ENCODE peak calls at places on chromosomes 6 and 20, in ten cellular contexts. Z is upper lobe of left lung, F is GM12878, I is IMR-90, S is A549, W is HCT116, X is right lobe of liver, H is HepG2, E is gastrocnemius medialis, K is heart left ventricle. O is an unnamed sample.

GRCh38 chr6:125205931-125206330 is 52.4 kb downstream of the TPD52L1 start:
- ATAC-seq in Z (no peak), F (no peak), I (no peak), S (no peak), W (no peak), X (no peak), H (no peak), E (peak; percentile 80), K (peak; percentile 75), O (no peak)

GRCh38 chr6:154210678-154211077 is 145.9 kb downstream of the IPCEF1 start:
- ATAC-seq in Z (no peak), F (no peak), I (no peak), S (no peak), W (no peak), X (no peak), H (no peak), E (no peak), K (no peak), O (no peak)

GRCh38 chr6:149363154-149363553 is 36.9 kb upstream of the SUMO4 start:
- ATAC-seq in Z (no peak), F (no peak), I (no peak), S (no peak), W (peak; percentile 84), X (no peak), H (no peak), E (no peak), K (no peak), O (no peak)

GRCh38 chr20:36214684-36215256 is 21.5 kb upstream of the AAR2 start:
- ATAC-seq in Z (no peak), F (peak; percentile 85), I (peak; percentile 81), S (peak; percentile 48), W (peak; percentile 70), X (peak; percentile 47), H (peak; percentile 63), E (peak; percentile 39), K (peak; percentile 63), O (no peak)

GRCh38 chr6:127191716-127192115 is 73.2 kb downstream of the RSPO3 start:
- ATAC-seq in Z (no peak), F (no peak), I (peak; percentile 51), S (no peak), W (no peak), X (no peak), H (no peak), E (peak; percentile 95), K (peak; percentile 92), O (no peak)

GRCh38 chr6:36455486-36456027 is 12.8 kb downstream of the KCTD20 start:
- ATAC-seq in Z (no peak), F (no peak), I (no peak), S (no peak), W (no peak), X (no peak), H (no peak), E (no peak), K (no peak), O (no peak)

GRCh38 chr6:90271831-90272230 is 24.8 kb downstream of the BACH2 start:
- ATAC-seq in Z (no peak), F (no peak), I (no peak), S (no peak), W (no peak), X (no peak), H (no peak), E (no peak), K (no peak), O (no peak)

GRCh38 chr6:5059036-5059896 is 25.9 kb upstream of the PPP1R3G start:
- ATAC-seq in Z (no peak), F (no peak), I (no peak), S (no peak), W (no peak), X (peak; percentile 70), H (peak; percentile 90), E (no peak), K (no peak), O (no peak)

GRCh38 chr6:148578489-148578814 is 168.4 kb upstream of the UST start:
- ATAC-seq in Z (no peak), F (peak; percentile 50), I (no peak), S (no peak), W (peak; percentile 60), X (peak; percentile 13), H (peak; percentile 65), E (peak; percentile 38), K (peak; percentile 32), O (peak; percentile 7)

GRCh38 chr6:404685-405423 is 13.3 kb downstream of the IRF4 start:
- ATAC-seq in Z (no peak), F (peak; percentile 14), I (no peak), S (no peak), W (no peak), X (no peak), H (no peak), E (no peak), K (no peak), O (no peak)

GRCh38 chr6:15327271-15327670 is 81.4 kb downstream of the JARID2 start:
- ATAC-seq in Z (peak; percentile 17), F (peak; percentile 66), I (no peak), S (peak; percentile 72), W (peak; percentile 69), X (no peak), H (no peak), E (peak; percentile 39), K (peak; percentile 5), O (no peak)

GRCh38 chr6:2725999-2726567 is 24.6 kb downstream of the MYLK4 start:
- ATAC-seq in Z (peak; percentile 76), F (peak; percentile 96), I (peak; percentile 81), S (no peak), W (no peak), X (peak; percentile 53), H (no peak), E (no peak), K (peak; percentile 43), O (no peak)

GRCh38 chr6:119073307-119074051 is 5.0 kb downstream of the FAM184A start:
- ATAC-seq in Z (no peak), F (no peak), I (no peak), S (no peak), W (no peak), X (no peak), H (no peak), E (no peak), K (no peak), O (no peak)

GRCh38 chr20:60100780-60101179 is 142.6 kb downstream of the CDH26 start:
- ATAC-seq in Z (no peak), F (no peak), I (no peak), S (no peak), W (no peak), X (no peak), H (no peak), E (no peak), K (no peak), O (no peak)

GRCh38 chr20:61435184-61435822 is 183.2 kb downstream of the CDH4 start:
- ATAC-seq in Z (no peak), F (no peak), I (no peak), S (no peak), W (no peak), X (no peak), H (no peak), E (no peak), K (no peak), O (no peak)

GRCh38 chr6:167552961-167553360 is 228.1 kb downstream of the TTLL2 start:
- ATAC-seq in Z (no peak), F (no peak), I (no peak), S (no peak), W (no peak), X (no peak), H (peak; percentile 62), E (no peak), K (no peak), O (no peak)

GRCh38 chr6:167235421-167236238 is 55.5 kb upstream of the UNC93A start:
- ATAC-seq in Z (peak; percentile 22), F (no peak), I (no peak), S (no peak), W (no peak), X (no peak), H (no peak), E (no peak), K (no peak), O (peak; percentile 35)

GRCh38 chr20:21102252-21102609 is 3.9 kb downstream of the LINC00237 start:
- ATAC-seq in Z (peak; percentile 56), F (peak; percentile 5), I (no peak), S (no peak), W (no peak), X (peak; percentile 49), H (no peak), E (peak; percentile 4), K (peak; percentile 55), O (no peak)

DNA sequence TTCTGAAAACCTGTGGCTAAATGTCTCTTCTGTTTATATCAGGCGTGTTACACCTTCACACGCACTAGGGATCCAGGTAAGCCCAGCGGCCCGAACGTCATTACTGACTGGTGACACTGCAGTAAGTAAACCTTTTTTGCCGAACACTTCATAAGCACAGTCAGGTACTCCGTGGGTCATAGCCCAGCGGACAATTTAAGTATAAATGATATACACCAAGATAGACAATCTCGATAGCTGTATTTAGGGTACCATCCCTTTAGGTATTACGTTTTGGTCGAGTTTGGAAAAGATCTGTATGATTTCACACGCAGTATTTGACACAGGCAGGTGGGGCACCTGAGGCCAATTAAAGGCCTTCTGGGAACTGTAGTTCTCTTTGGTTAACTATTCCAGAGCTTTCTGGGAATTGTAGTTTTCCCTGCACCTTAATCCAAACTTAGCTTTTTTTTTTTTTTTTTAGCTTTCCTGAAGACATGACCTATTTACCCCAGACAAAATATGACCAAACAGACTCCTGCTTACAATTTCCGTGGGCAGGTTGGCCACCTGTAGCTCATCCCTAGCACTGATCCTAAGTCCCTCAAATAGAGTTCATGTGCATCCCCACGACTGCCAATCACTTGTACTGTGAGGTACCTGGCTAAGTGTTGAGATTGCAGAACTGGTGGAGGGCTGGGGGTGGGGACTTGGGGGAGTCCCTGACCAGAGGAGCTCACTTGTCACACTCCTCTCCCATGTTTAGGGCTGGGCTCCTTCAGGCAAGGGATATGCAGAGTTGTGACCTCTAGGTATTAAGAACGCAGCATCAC is 908 bp upstream of the EHMT2 start:
- ATAC-seq in Z (no peak), F (peak; percentile 53), I (no peak), S (peak; percentile 62), W (peak; percentile 37), X (peak; percentile 41), H (peak; percentile 61), E (peak; percentile 62), K (peak; percentile 21), O (no peak)
- TF ChIP-seq POLR2A in Z (peak; percentile 46), F (no peak), I (no peak), S (no peak), W (no peak), X (no peak), H (peak; percentile 9), E (peak; percentile 35), K (no peak), O (no peak)

GRCh38 chr6:31733734-31734133 is 2.6 kb downstream of the CLIC1 start:
- ATAC-seq in Z (no peak), F (no peak), I (no peak), S (no peak), W (no peak), X (no peak), H (no peak), E (no peak), K (no peak), O (no peak)
- H3K4me1 ChIP-seq in Z (peaks cover 64% of the 10 kb centered on the region), F (peaks cover 31% of the 10 kb centered on the region), I (peaks cover 18% of the 10 kb centered on the region), S (peaks cover 40% of the 10 kb centered on the region), W (peaks cover 34% of the 10 kb centered on the region), X (no peaks in the 10 kb centered on the region), H (peaks cover 77% of the 10 kb centered on the region), E (peaks cover 19% of the 10 kb centered on the region), K (peaks cover 24% of the 10 kb centered on the region), O (peaks cover 24% of the 10 kb centered on the region)

GRCh38 chr6:99348220-99348822 is 1.2 kb downstream of the FAXC start:
- ATAC-seq in Z (no peak), F (no peak), I (no peak), S (no peak), W (no peak), X (no peak), H (no peak), E (no peak), K (no peak), O (no peak)
- H3K27ac ChIP-seq in Z (no peak overlapping the region), F (no peak overlapping the region), I (no peak overlapping the region), S (no peak overlapping the region), W (no peak overlapping the region), X (no peak overlapping the region), H (no peak overlapping the region), E (no peak overlapping the region), K (no peak overlapping the region), O (peak overlapping the region; percentile 13)

GRCh38 chr6:34865107-34865506 is 22.7 kb downstream of the TAF11 start:
- ATAC-seq in Z (no peak), F (no peak), I (no peak), S (no peak), W (no peak), X (peak; percentile 77), H (no peak), E (peak; percentile 94), K (peak; percentile 83), O (peak; percentile 66)
- TF ChIP-seq POLR2A in Z (no peak), F (no peak), I (no peak), S (no peak), W (no peak), X (no peak), H (no peak), E (no peak), K (no peak), O (no peak)